ENCODE peak calls at places on chromosomes 7 and 10, in five cellular contexts. T, V, N, R and Q are unnamed samples.

GRCh38 chr7:20236790-20237189 is 19.6 kb upstream of the MACC1 start:
- DNase-seq in T (no peak), V (no peak), N (no peak), R (no peak), Q (no peak)

GRCh38 chr10:97543025-97543546 is 29.5 kb upstream of the ANKRD2 start:
- DNase-seq in T (peak; percentile 96), V (no peak), N (peak; percentile 91), R (no peak), Q (peak; percentile 95)

GRCh38 chr10:51879238-51879637 is 179.8 kb upstream of the CSTF2T start:
- DNase-seq in T (peak; percentile 99), V (no peak), N (peak; percentile 27), R (no peak), Q (peak; percentile 48)

GRCh38 chr10:71547841-71548493 is 151.2 kb downstream of the CDH23 start:
- DNase-seq in T (peak; percentile 89), V (no peak), N (no peak), R (peak; percentile 90), Q (no peak)

GRCh38 chr10:30897547-30897946 is 134.1 kb downstream of the ZNF438 start:
- DNase-seq in T (no peak), V (no peak), N (no peak), R (no peak), Q (no peak)

GRCh38 chr7:105325225-105325904 is 63.4 kb downstream of the SRPK2 start:
- DNase-seq in T (no peak), V (no peak), N (no peak), R (no peak), Q (no peak)

GRCh38 chr10:69860290-69860689 is 58.6 kb downstream of the COL13A1 start:
- DNase-seq in T (no peak), V (no peak), N (no peak), R (no peak), Q (no peak)

GRCh38 chr7:112238330-112238729 is 31.8 kb downstream of the ZNF277 start:
- DNase-seq in T (no peak), V (no peak), N (no peak), R (no peak), Q (no peak)

GRCh38 chr7:99030145-99030856 is 113.6 kb downstream of the SMURF1 start:
- DNase-seq in T (no peak), V (no peak), N (no peak), R (no peak), Q (no peak)

GRCh38 chr7:94423865-94424264 is 29.2 kb downstream of the COL1A2 start:
- DNase-seq in T (peak; percentile 72), V (no peak), N (no peak), R (no peak), Q (peak; percentile 6)

GRCh38 chr10:111158601-111159000 is 81.8 kb downstream of the ADRA2A start:
- DNase-seq in T (no peak), V (no peak), N (no peak), R (no peak), Q (no peak)

GRCh38 chr7:146956323-146956722 is 839.7 kb downstream of the CNTNAP2 start:
- DNase-seq in T (no peak), V (no peak), N (no peak), R (no peak), Q (no peak)

GRCh38 chr10:7787150-7787856 is 490 bp downstream of the KIN start:
- DNase-seq in T (peak; percentile 33), V (no peak), N (no peak), R (no peak), Q (no peak)

GRCh38 chr10:87545783-87546182 is 41.1 kb downstream of the MINPP1 start:
- DNase-seq in T (peak; percentile 15), V (no peak), N (no peak), R (no peak), Q (no peak)

GRCh38 chr10:3786295-3786981 is 1.4 kb upstream of the KLF6 start:
- DNase-seq in T (peak; percentile 76), V (no peak), N (peak; percentile 46), R (peak; percentile 45), Q (peak; percentile 30)

GRCh38 chr10:119268871-119269506 is 61.6 kb downstream of the GRK5 start:
- DNase-seq in T (peak; percentile 40), V (peak; percentile 73), N (no peak), R (no peak), Q (no peak)

GRCh38 chr7:87359366-87359765 is 13.9 kb downstream of the CROT start:
- DNase-seq in T (no peak), V (no peak), N (no peak), R (no peak), Q (no peak)

GRCh38 chr7:20199015-20199737 is 18.0 kb downstream of the MACC1 start:
- DNase-seq in T (peak; percentile 84), V (peak; percentile 40), N (peak; percentile 49), R (peak; percentile 29), Q (no peak)

GRCh38 chr7:150323682-150324365 is 479 bp upstream of the ACTR3C start:
- DNase-seq in T (peak; percentile 17), V (no peak), N (no peak), R (peak; percentile 21), Q (no peak)

GRCh38 chr7:34844936-34845665 is 187.1 kb downstream of the NPSR1 start:
- DNase-seq in T (no peak), V (no peak), N (no peak), R (peak; percentile 38), Q (no peak)

GRCh38 chr7:75971961-75972763 is 22.2 kb downstream of the TMEM120A start:
- DNase-seq in T (no peak), V (no peak), N (no peak), R (peak; percentile 33), Q (peak; percentile 66)

GRCh38 chr10:130470286-130470685 is 334.1 kb downstream of the GLRX3 start:
- DNase-seq in T (no peak), V (no peak), N (no peak), R (no peak), Q (no peak)

GRCh38 chr7:24911213-24911603 is 68.8 kb downstream of the OSBPL3 start:
- DNase-seq in T (no peak), V (no peak), N (no peak), R (no peak), Q (no peak)

GRCh38 chr7:137345799-137346449 is 2.4 kb upstream of the PTN start:
- DNase-seq in T (no peak), V (no peak), N (no peak), R (no peak), Q (no peak)

GRCh38 chr10:37563715-37564108 is 293.7 kb downstream of the ZNF248 start:
- DNase-seq in T (no peak), V (no peak), N (no peak), R (no peak), Q (no peak)

GRCh38 chr7:83469076-83469475 is 179.9 kb downstream of the SEMA3E start:
- DNase-seq in T (no peak), V (no peak), N (no peak), R (no peak), Q (no peak)

GRCh38 chr10:601356-601963 is 88.0 kb downstream of the DIP2C start:
- DNase-seq in T (no peak), V (no peak), N (no peak), R (no peak), Q (no peak)

GRCh38 chr7:157577796-157578339 is 241.1 kb downstream of the DNAJB6 start:
- DNase-seq in T (no peak), V (no peak), N (no peak), R (no peak), Q (no peak)

GRCh38 chr10:73773152-73773879 is 8.5 kb upstream of the CHCHD1 start:
- DNase-seq in T (peak; percentile 12), V (peak; percentile 32), N (no peak), R (peak; percentile 9), Q (no peak)

GRCh38 chr7:7858559-7858958 is 110.0 kb upstream of the GLCCI1 start:
- DNase-seq in T (no peak), V (no peak), N (no peak), R (no peak), Q (no peak)

GRCh38 chr10:75858357-75858756 is 426.9 kb downstream of the LRMDA start:
- DNase-seq in T (no peak), V (no peak), N (no peak), R (no peak), Q (no peak)

GRCh38 chr10:71390435-71390820 is 6.3 kb upstream of the CDH23 start:
- DNase-seq in T (no peak), V (no peak), N (no peak), R (no peak), Q (no peak)

GRCh38 chr7:13778967-13779366 is 210.5 kb downstream of the ETV1 start:
- DNase-seq in T (no peak), V (no peak), N (no peak), R (no peak), Q (no peak)

GRCh38 chr7:99794585-99795502 is 10.9 kb upstream of the CYP3A4 start:
- DNase-seq in T (peak; percentile 4), V (no peak), N (no peak), R (no peak), Q (peak; percentile 58)

GRCh38 chr7:56092789-56093531 is at the start of gene PHKG1:
- DNase-seq in T (peak; percentile 89), V (no peak), N (peak; percentile 48), R (peak; percentile 22), Q (peak; percentile 58)